ENCODE peak calls at places on chromosomes 5 and 9, in seven cellular contexts. One of them, this sample, is unnamed.

GRCh38 chr5:169706758-169707450 is 69.8 kb downstream of the DOCK2 start:
- DNase-seq in HTR-8/SVneo: no peak
- DNase-seq in fibroblast of mammary gland: peak
- DNase-seq in GM04504: peak
- DNase-seq in A172: peak
- DNase-seq in RCC 7860: peak
- DNase-seq in AG08395: peak
- DNase-seq in this sample: peak

GRCh38 chr9:4228606-4229005 is 71.3 kb downstream of the GLIS3 start:
- DNase-seq in HTR-8/SVneo: peak
- DNase-seq in AG08395: peak
- DNase-seq in RCC 7860: no peak
- DNase-seq in A172: peak
- DNase-seq in fibroblast of mammary gland: peak
- DNase-seq in GM04504: no peak
- DNase-seq in this sample: peak

GRCh38 chr5:173175523-173175922 is 31.2 kb downstream of the BNIP1 start:
- DNase-seq in AG08395: no peak
- DNase-seq in RCC 7860: no peak
- DNase-seq in HTR-8/SVneo: no peak
- DNase-seq in GM04504: no peak
- DNase-seq in fibroblast of mammary gland: no peak
- DNase-seq in A172: no peak
- DNase-seq in this sample: no peak

GRCh38 chr5:120464627-120465280 is 654 bp downstream of the PRR16 start:
- DNase-seq in RCC 7860: no peak
- DNase-seq in fibroblast of mammary gland: peak
- DNase-seq in AG08395: peak
- DNase-seq in A172: no peak
- DNase-seq in GM04504: peak
- DNase-seq in HTR-8/SVneo: peak
- DNase-seq in this sample: peak

GRCh38 chr5:62346727-62347126 is 40.7 kb downstream of the KIF2A start:
- DNase-seq in A172: no peak
- DNase-seq in HTR-8/SVneo: no peak
- DNase-seq in RCC 7860: no peak
- DNase-seq in GM04504: no peak
- DNase-seq in AG08395: no peak
- DNase-seq in fibroblast of mammary gland: no peak
- DNase-seq in this sample: no peak

GRCh38 chr5:96747718-96748117 is 60.0 kb downstream of the ERAP1 start:
- DNase-seq in RCC 7860: no peak
- DNase-seq in AG08395: no peak
- DNase-seq in fibroblast of mammary gland: no peak
- DNase-seq in GM04504: no peak
- DNase-seq in HTR-8/SVneo: no peak
- DNase-seq in A172: no peak
- DNase-seq in this sample: peak

GRCh38 chr5:157689942-157690689 is 18.8 kb downstream of the C5orf52 start:
- DNase-seq in HTR-8/SVneo: no peak
- DNase-seq in GM04504: no peak
- DNase-seq in A172: no peak
- DNase-seq in fibroblast of mammary gland: no peak
- DNase-seq in RCC 7860: no peak
- DNase-seq in AG08395: no peak
- DNase-seq in this sample: no peak

GRCh38 chr5:141494761-141495455 is 6.0 kb downstream of the PCDHGC5 start:
- DNase-seq in GM04504: no peak
- DNase-seq in A172: no peak
- DNase-seq in RCC 7860: no peak
- DNase-seq in AG08395: no peak
- DNase-seq in HTR-8/SVneo: no peak
- DNase-seq in fibroblast of mammary gland: peak
- DNase-seq in this sample: no peak

GRCh38 chr5:170626507-170627150 is 122.8 kb downstream of the KCNIP1 start:
- DNase-seq in A172: no peak
- DNase-seq in RCC 7860: no peak
- DNase-seq in HTR-8/SVneo: no peak
- DNase-seq in AG08395: no peak
- DNase-seq in GM04504: no peak
- DNase-seq in fibroblast of mammary gland: no peak
- DNase-seq in this sample: no peak

GRCh38 chr9:108582716-108583115 is 273.1 kb downstream of the ACTL7B start:
- DNase-seq in AG08395: no peak
- DNase-seq in HTR-8/SVneo: no peak
- DNase-seq in A172: no peak
- DNase-seq in GM04504: no peak
- DNase-seq in fibroblast of mammary gland: no peak
- DNase-seq in RCC 7860: no peak
- DNase-seq in this sample: no peak

GRCh38 chr5:54644226-54644625 is 126.7 kb downstream of the SNX18 start:
- DNase-seq in GM04504: no peak
- DNase-seq in RCC 7860: peak
- DNase-seq in AG08395: peak
- DNase-seq in HTR-8/SVneo: peak
- DNase-seq in fibroblast of mammary gland: peak
- DNase-seq in A172: peak
- DNase-seq in this sample: peak

GRCh38 chr9:77429928-77430327 is 218.2 kb downstream of the GNA14 start:
- DNase-seq in AG08395: no peak
- DNase-seq in A172: no peak
- DNase-seq in RCC 7860: no peak
- DNase-seq in GM04504: no peak
- DNase-seq in HTR-8/SVneo: no peak
- DNase-seq in fibroblast of mammary gland: no peak
- DNase-seq in this sample: no peak

GRCh38 chr9:6646028-6646636 is 603 bp upstream of the GLDC start:
- DNase-seq in RCC 7860: no peak
- DNase-seq in A172: peak
- DNase-seq in HTR-8/SVneo: no peak
- DNase-seq in fibroblast of mammary gland: no peak
- DNase-seq in AG08395: no peak
- DNase-seq in GM04504: no peak
- DNase-seq in this sample: peak

GRCh38 chr9:127796899-127797370 is 5.7 kb upstream of the FPGS start:
- DNase-seq in HTR-8/SVneo: no peak
- DNase-seq in AG08395: no peak
- DNase-seq in RCC 7860: no peak
- DNase-seq in fibroblast of mammary gland: no peak
- DNase-seq in A172: peak
- DNase-seq in GM04504: no peak
- DNase-seq in this sample: no peak

GRCh38 chr5:36403601-36404311 is 102.1 kb upstream of the RANBP3L start:
- DNase-seq in HTR-8/SVneo: no peak
- DNase-seq in GM04504: peak
- DNase-seq in AG08395: peak
- DNase-seq in fibroblast of mammary gland: peak
- DNase-seq in A172: peak
- DNase-seq in RCC 7860: peak
- DNase-seq in this sample: peak

GRCh38 chr9:90773593-90773992 is 28.0 kb upstream of the SYK start:
- DNase-seq in GM04504: no peak
- DNase-seq in AG08395: no peak
- DNase-seq in RCC 7860: no peak
- DNase-seq in fibroblast of mammary gland: no peak
- DNase-seq in HTR-8/SVneo: no peak
- DNase-seq in A172: no peak
- DNase-seq in this sample: no peak

GRCh38 chr5:83256091-83256775 is 178.9 kb downstream of the XRCC4 start:
- DNase-seq in GM04504: no peak
- DNase-seq in AG08395: no peak
- DNase-seq in RCC 7860: no peak
- DNase-seq in HTR-8/SVneo: no peak
- DNase-seq in fibroblast of mammary gland: peak
- DNase-seq in A172: no peak
- DNase-seq in this sample: peak

GRCh38 chr5:163362806-163363788 is 74.3 kb upstream of the CCNG1 start:
- DNase-seq in HTR-8/SVneo: no peak
- DNase-seq in GM04504: no peak
- DNase-seq in A172: peak
- DNase-seq in fibroblast of mammary gland: no peak
- DNase-seq in RCC 7860: peak
- DNase-seq in AG08395: no peak
- DNase-seq in this sample: peak

GRCh38 chr9:127455299-127455992 is 4.1 kb downstream of the LRSAM1 start:
- DNase-seq in A172: peak
- DNase-seq in AG08395: peak
- DNase-seq in RCC 7860: no peak
- DNase-seq in fibroblast of mammary gland: no peak
- DNase-seq in HTR-8/SVneo: no peak
- DNase-seq in GM04504: no peak
- DNase-seq in this sample: no peak

GRCh38 chr5:6190838-6191237 is 187.5 kb downstream of the MED10 start:
- DNase-seq in AG08395: no peak
- DNase-seq in A172: no peak
- DNase-seq in HTR-8/SVneo: no peak
- DNase-seq in GM04504: no peak
- DNase-seq in fibroblast of mammary gland: no peak
- DNase-seq in RCC 7860: no peak
- DNase-seq in this sample: no peak

GRCh38 chr9:15485836-15486678 is 24.7 kb downstream of the PSIP1 start:
- DNase-seq in fibroblast of mammary gland: peak
- DNase-seq in GM04504: no peak
- DNase-seq in A172: peak
- DNase-seq in RCC 7860: peak
- DNase-seq in AG08395: peak
- DNase-seq in HTR-8/SVneo: no peak
- DNase-seq in this sample: peak

GRCh38 chr5:3104446-3105047 is 353.1 kb upstream of the IRX2 start:
- DNase-seq in fibroblast of mammary gland: no peak
- DNase-seq in HTR-8/SVneo: no peak
- DNase-seq in A172: no peak
- DNase-seq in RCC 7860: no peak
- DNase-seq in GM04504: no peak
- DNase-seq in AG08395: no peak
- DNase-seq in this sample: no peak